ENCODE peak calls at places on chromosomes 3 and 15, in six cellular contexts. M is NCI-H524; Z is colonic mucosa; K is AG20443; G is activated CD4-positive, alpha-beta T cell treated with anti-CD3 and anti-CD28 coated beads for 48 hours; V is mesendoderm. U is an unnamed sample.
A peak's percentile ranks its signal among the peaks of the same experiment; 100 is the strongest.

GRCh38 chr3:108590443-108590842 is 921 bp downstream of the DZIP3 start:
- DNase-seq in V (peak; percentile 8), K (peak; percentile 13), G (no peak), M (no peak), Z (no peak), U (no peak)

GRCh38 chr3:52310861-52311566 is 5.1 kb upstream of the DNAH1 start:
- DNase-seq in G (peak; percentile 37), M (no peak), K (no peak), Z (no peak), V (no peak), U (peak; percentile 74)

GRCh38 chr3:188187055-188187454 is 33.1 kb downstream of the LPP start:
- DNase-seq in Z (no peak), V (no peak), K (no peak), G (no peak), M (no peak), U (no peak)

GRCh38 chr3:68059628-68060027 is 405.2 kb upstream of the SUCLG2 start:
- DNase-seq in V (no peak), Z (no peak), G (no peak), M (no peak), K (no peak), U (no peak)

GRCh38 chr15:51403072-51403878 is 61.8 kb downstream of the GLDN start:
- DNase-seq in K (peak; percentile 57), M (peak; percentile 73), Z (peak; percentile 19), V (no peak), G (no peak), U (no peak)

GRCh38 chr3:188261011-188261410 is 107.1 kb downstream of the LPP start:
- DNase-seq in M (no peak), K (no peak), V (no peak), G (no peak), Z (no peak), U (no peak)

GRCh38 chr3:17038900-17039545 is 154.3 kb downstream of the PLCL2 start:
- DNase-seq in G (no peak), V (no peak), M (no peak), K (no peak), Z (no peak), U (peak; percentile 32)

GRCh38 chr3:28300345-28300962 is 48.1 kb upstream of the ZCWPW2 start:
- DNase-seq in M (no peak), Z (no peak), G (no peak), V (no peak), K (no peak), U (no peak)

GRCh38 chr3:186290791-186291190 is 71.2 kb downstream of the DGKG start:
- DNase-seq in Z (no peak), V (no peak), M (no peak), K (no peak), G (no peak), U (no peak)

GRCh38 chr15:76932090-76932966 is 779 bp downstream of the RCN2 start:
- DNase-seq in G (no peak), M (no peak), Z (no peak), K (no peak), V (peak; percentile 33), U (no peak)

GRCh38 chr3:46669191-46669999 is 24.1 kb downstream of the ALS2CL start:
- DNase-seq in K (no peak), G (no peak), Z (no peak), M (no peak), V (no peak), U (peak; percentile 5)

GRCh38 chr3:47961815-47962606 is 54.2 kb downstream of the MAP4 start:
- DNase-seq in G (peak; percentile 16), V (peak; percentile 97), M (no peak), K (no peak), Z (peak; percentile 27), U (peak; percentile 37)

GRCh38 chr15:76976572-76977270 is 18.2 kb upstream of the PSTPIP1 start:
- DNase-seq in G (peak; percentile 33), Z (no peak), M (no peak), K (no peak), V (no peak), U (peak; percentile 59)

GRCh38 chr3:178182337-178182761 is 353.9 kb upstream of the KCNMB2 start:
- DNase-seq in M (peak; percentile 77), V (no peak), K (no peak), Z (no peak), G (no peak), U (no peak)

GRCh38 chr3:52428151-52429005 is 16.5 kb downstream of the SEMA3G start:
- DNase-seq in Z (peak; percentile 69), V (peak; percentile 66), K (peak; percentile 79), M (peak; percentile 85), G (peak; percentile 36), U (peak; percentile 37)

GRCh38 chr3:45480218-45480617 is 91.8 kb downstream of the LARS2 start:
- DNase-seq in V (peak; percentile 77), K (peak; percentile 24), Z (peak; percentile 53), G (no peak), M (no peak), U (no peak)

GRCh38 chr15:42140383-42141070 is 15.9 kb downstream of the PLA2G4F start:
- DNase-seq in G (no peak), Z (no peak), M (no peak), V (peak; percentile 45), K (no peak), U (no peak)

GRCh38 chr15:60729850-60730458 is 251.0 kb upstream of the ICE2 start:
- DNase-seq in K (no peak), M (no peak), V (no peak), Z (no peak), G (peak; percentile 66), U (peak; percentile 74)

GRCh38 chr3:142875099-142875498 is 13.8 kb downstream of the PCOLCE2 start:
- DNase-seq in Z (no peak), K (no peak), G (no peak), V (no peak), M (no peak), U (no peak)

GRCh38 chr15:27669641-27670040 is 429.5 kb downstream of the OCA2 start:
- DNase-seq in M (no peak), G (no peak), Z (no peak), V (no peak), K (no peak), U (no peak)

GRCh38 chr15:41904487-41905359 is 10.9 kb upstream of the SPTBN5 start:
- DNase-seq in K (peak; percentile 81), V (peak; percentile 77), M (peak; percentile 84), G (peak; percentile 76), Z (peak; percentile 57), U (peak; percentile 81)

GRCh38 chr3:46076606-46077005 is 49.3 kb upstream of the XCR1 start:
- DNase-seq in V (no peak), K (peak; percentile 24), Z (no peak), M (peak; percentile 44), G (no peak), U (no peak)